ENCODE peak calls at places on chromosomes 1 and 21, in six cellular contexts. One of them, this sample, is unnamed.

GRCh38 chr1:169321539-169321938 is 46.1 kb downstream of the NME7 start:
- DNase-seq in kidney: no peak
- DNase-seq in thyroid gland: no peak
- DNase-seq in HCT116: peak
- DNase-seq in right cardiac atrium: no peak
- DNase-seq in testis: no peak
- DNase-seq in this sample: no peak

GRCh38 chr1:185853739-185854138 is 119.5 kb downstream of the HMCN1 start:
- DNase-seq in kidney: no peak
- DNase-seq in thyroid gland: no peak
- DNase-seq in HCT116: no peak
- DNase-seq in right cardiac atrium: no peak
- DNase-seq in testis: no peak
- DNase-seq in this sample: no peak

GRCh38 chr1:94433866-94434265 is 15.7 kb downstream of the ABCD3 start:
- DNase-seq in kidney: no peak
- DNase-seq in thyroid gland: no peak
- DNase-seq in HCT116: no peak
- DNase-seq in right cardiac atrium: no peak
- DNase-seq in testis: no peak
- DNase-seq in this sample: no peak

GRCh38 chr1:116261227-116261626 is 111.8 kb upstream of the ATP1A1 start:
- DNase-seq in kidney: no peak
- DNase-seq in thyroid gland: no peak
- DNase-seq in HCT116: no peak
- DNase-seq in right cardiac atrium: no peak
- DNase-seq in testis: peak
- DNase-seq in this sample: no peak

GRCh38 chr1:66552829-66553228 is 18.9 kb downstream of the SGIP1 start:
- DNase-seq in kidney: peak
- DNase-seq in thyroid gland: peak
- DNase-seq in HCT116: no peak
- DNase-seq in right cardiac atrium: peak
- DNase-seq in testis: no peak
- DNase-seq in this sample: no peak

GRCh38 chr1:40036574-40036973 is 4.0 kb upstream of the CAP1 start:
- DNase-seq in kidney: peak
- DNase-seq in thyroid gland: no peak
- DNase-seq in HCT116: no peak
- DNase-seq in right cardiac atrium: peak
- DNase-seq in testis: peak
- DNase-seq in this sample: peak

GRCh38 chr1:171434717-171435346 is 50.5 kb upstream of the PRRC2C start:
- DNase-seq in kidney: no peak
- DNase-seq in thyroid gland: no peak
- DNase-seq in HCT116: no peak
- DNase-seq in right cardiac atrium: peak
- DNase-seq in testis: no peak
- DNase-seq in this sample: no peak

GRCh38 chr1:94792473-94792875 is 27.7 kb upstream of the SLC44A3 start:
- DNase-seq in kidney: no peak
- DNase-seq in thyroid gland: no peak
- DNase-seq in HCT116: no peak
- DNase-seq in right cardiac atrium: no peak
- DNase-seq in testis: peak
- DNase-seq in this sample: no peak

GRCh38 chr1:171644805-171645483 is 7.5 kb downstream of the MYOC start:
- DNase-seq in kidney: peak
- DNase-seq in thyroid gland: peak
- DNase-seq in HCT116: peak
- DNase-seq in right cardiac atrium: peak
- DNase-seq in testis: peak
- DNase-seq in this sample: peak

GRCh38 chr1:28087614-28088167 is 719 bp downstream of the EYA3 start:
- DNase-seq in kidney: no peak
- DNase-seq in thyroid gland: peak
- DNase-seq in HCT116: no peak
- DNase-seq in right cardiac atrium: no peak
- DNase-seq in testis: peak
- DNase-seq in this sample: peak

GRCh38 chr1:22287946-22288520 is 145.1 kb upstream of the WNT4 start:
- DNase-seq in kidney: peak
- DNase-seq in thyroid gland: no peak
- DNase-seq in HCT116: no peak
- DNase-seq in right cardiac atrium: no peak
- DNase-seq in testis: no peak
- DNase-seq in this sample: no peak

GRCh38 chr1:40774266-40774998 is 9.2 kb upstream of the KCNQ4 start:
- DNase-seq in kidney: no peak
- DNase-seq in thyroid gland: peak
- DNase-seq in HCT116: peak
- DNase-seq in right cardiac atrium: peak
- DNase-seq in testis: peak
- DNase-seq in this sample: no peak

GRCh38 chr21:41821756-41822431 is 55.0 kb upstream of the RIPK4 start:
- DNase-seq in kidney: no peak
- DNase-seq in thyroid gland: no peak
- DNase-seq in HCT116: no peak
- DNase-seq in right cardiac atrium: no peak
- DNase-seq in testis: no peak
- DNase-seq in this sample: no peak

GRCh38 chr1:10288059-10288615 is 77.8 kb downstream of the KIF1B start:
- DNase-seq in kidney: no peak
- DNase-seq in thyroid gland: no peak
- DNase-seq in HCT116: no peak
- DNase-seq in right cardiac atrium: no peak
- DNase-seq in testis: no peak
- DNase-seq in this sample: no peak
- H3K27ac ChIP-seq in kidney: no peak
- H3K27ac ChIP-seq in thyroid gland: no peak
- H3K27ac ChIP-seq in HCT116: no peak
- H3K27ac ChIP-seq in right cardiac atrium: peak
- H3K27ac ChIP-seq in testis: no peak
- H3K27ac ChIP-seq in this sample: peak

GRCh38 chr1:33296082-33296458 is 24.8 kb downstream of the A3GALT2 start:
- DNase-seq in kidney: peak
- DNase-seq in thyroid gland: no peak
- DNase-seq in HCT116: no peak
- DNase-seq in right cardiac atrium: peak
- DNase-seq in testis: no peak
- DNase-seq in this sample: no peak
- H3K27ac ChIP-seq in kidney: no peak
- H3K27ac ChIP-seq in thyroid gland: no peak
- H3K27ac ChIP-seq in HCT116: no peak
- H3K27ac ChIP-seq in right cardiac atrium: no peak
- H3K27ac ChIP-seq in testis: no peak
- H3K27ac ChIP-seq in this sample: no peak

DNA sequence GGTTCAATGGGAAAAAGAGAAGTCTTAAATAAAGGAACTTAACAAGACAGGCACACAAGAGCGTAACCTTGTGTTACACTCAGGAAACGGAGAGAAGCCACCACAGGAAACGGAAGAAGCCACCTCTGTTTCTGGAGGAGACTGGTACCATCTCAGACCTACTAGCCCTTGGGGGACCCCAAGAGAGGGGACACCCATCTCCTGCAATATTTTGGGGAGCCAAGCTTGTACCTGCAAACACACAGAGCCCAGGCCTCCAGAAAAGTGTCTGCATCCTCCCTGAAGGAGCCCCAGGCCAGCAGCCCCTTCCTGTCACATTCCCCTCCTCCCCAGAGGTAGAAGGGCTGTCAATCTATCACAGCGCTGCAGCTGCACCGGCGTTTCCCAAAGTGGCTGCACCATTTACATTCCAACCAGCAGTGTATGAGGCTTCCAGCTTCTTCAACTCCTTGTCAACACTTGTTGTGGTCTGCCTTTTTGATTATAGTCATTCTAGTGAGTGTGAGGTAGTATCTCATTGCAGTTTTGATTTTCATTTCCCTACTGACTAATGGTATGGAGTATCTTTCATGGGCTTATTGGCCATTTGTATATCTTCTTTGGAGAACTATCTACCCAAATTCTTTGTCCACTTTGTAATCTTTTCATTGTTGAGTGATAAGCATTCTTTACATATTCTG is 23.0 kb upstream of the PADI1 start:
- DNase-seq in kidney: no peak
- DNase-seq in thyroid gland: no peak
- DNase-seq in HCT116: no peak
- DNase-seq in right cardiac atrium: no peak
- DNase-seq in testis: peak
- DNase-seq in this sample: no peak
- H3K27ac ChIP-seq in kidney: no peak
- H3K27ac ChIP-seq in thyroid gland: no peak
- H3K27ac ChIP-seq in HCT116: no peak
- H3K27ac ChIP-seq in right cardiac atrium: no peak
- H3K27ac ChIP-seq in testis: no peak
- H3K27ac ChIP-seq in this sample: no peak

GRCh38 chr1:4587721-4588120 is 66.7 kb upstream of the AJAP1 start:
- DNase-seq in kidney: no peak
- DNase-seq in thyroid gland: peak
- DNase-seq in HCT116: no peak
- DNase-seq in right cardiac atrium: no peak
- DNase-seq in testis: no peak
- DNase-seq in this sample: no peak

GRCh38 chr1:4584471-4584870 is 69.9 kb upstream of the AJAP1 start:
- DNase-seq in kidney: no peak
- DNase-seq in thyroid gland: no peak
- DNase-seq in HCT116: no peak
- DNase-seq in right cardiac atrium: no peak
- DNase-seq in testis: no peak
- DNase-seq in this sample: no peak

GRCh38 chr1:4585705-4586104 is 68.7 kb upstream of the AJAP1 start:
- DNase-seq in kidney: peak
- DNase-seq in thyroid gland: no peak
- DNase-seq in HCT116: no peak
- DNase-seq in right cardiac atrium: no peak
- DNase-seq in testis: no peak
- DNase-seq in this sample: no peak

GRCh38 chr1:4586611-4587010 is 67.8 kb upstream of the AJAP1 start:
- DNase-seq in kidney: peak
- DNase-seq in thyroid gland: no peak
- DNase-seq in HCT116: no peak
- DNase-seq in right cardiac atrium: no peak
- DNase-seq in testis: no peak
- DNase-seq in this sample: no peak

DNA sequence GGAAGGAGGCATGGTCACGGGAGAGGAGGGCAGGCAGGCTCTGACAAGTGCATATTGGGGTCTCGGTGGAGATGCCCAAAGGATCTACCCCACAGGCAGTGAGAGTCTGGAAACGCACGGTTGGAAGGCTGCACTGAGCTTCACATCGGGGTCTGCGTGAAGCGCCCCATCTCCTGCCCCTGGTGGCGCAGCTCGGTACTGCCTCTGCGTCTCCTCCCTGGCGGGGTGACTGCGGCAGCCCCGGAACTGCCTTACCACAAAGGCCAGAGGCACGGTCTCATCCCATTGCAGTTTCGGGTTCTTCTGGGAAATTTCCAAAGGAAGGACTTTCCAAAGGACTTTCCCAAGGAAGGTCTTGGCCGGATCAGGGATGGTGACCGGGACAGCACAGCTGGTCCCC is 69.2 kb upstream of the AJAP1 start:
- DNase-seq in kidney: peak
- DNase-seq in thyroid gland: peak
- DNase-seq in HCT116: no peak
- DNase-seq in right cardiac atrium: no peak
- DNase-seq in testis: peak
- DNase-seq in this sample: no peak
- H3K27ac ChIP-seq in kidney: no peak
- H3K27ac ChIP-seq in thyroid gland: no peak
- H3K27ac ChIP-seq in HCT116: no peak
- H3K27ac ChIP-seq in right cardiac atrium: no peak
- H3K27ac ChIP-seq in testis: no peak
- H3K27ac ChIP-seq in this sample: no peak

This sample was measured in substantia nigra.